ENCODE peak calls at places on chromosomes 1 and 21, in six cellular contexts. R, F, B, O, Y and L are unnamed samples. For H3K27me3 and H3K4me1, the result is how much of the 10 kb centered on the place peaks cover.

GRCh38 chr1:94285026-94285654 is 47.8 kb upstream of the ARHGAP29 start:
- DNase-seq in B (no peak), F (no peak), Y (peak), R (no peak), O (no peak), L (no peak)

GRCh38 chr1:90773812-90774211 is 56.7 kb upstream of the BARHL2 start:
- DNase-seq in F (no peak), B (no peak), O (no peak), Y (no peak), R (no peak), L (no peak)

GRCh38 chr1:165257969-165258459 is 98.5 kb downstream of the LMX1A start:
- DNase-seq in Y (peak), R (no peak), F (peak), O (peak), B (peak), L (peak)

GRCh38 chr1:107750364-107750959 is 214.5 kb downstream of the VAV3 start:
- DNase-seq in O (peak), R (no peak), F (peak), B (peak), Y (peak), L (peak)

GRCh38 chr1:210669951-210670350 is 341.2 kb downstream of the HHAT start:
- DNase-seq in B (no peak), R (no peak), F (no peak), Y (no peak), O (no peak), L (no peak)

GRCh38 chr1:16946646-16947045 is 24.9 kb downstream of the CROCC start:
- DNase-seq in F (no peak), R (no peak), O (no peak), Y (no peak), B (no peak), L (no peak)

GRCh38 chr1:217062566-217062965 is 339.3 kb upstream of the ESRRG start:
- DNase-seq in R (no peak), Y (no peak), B (no peak), O (no peak), F (no peak), L (no peak)

GRCh38 chr1:42784547-42784945 is 245 bp upstream of the TMEM269 start:
- DNase-seq in F (no peak), B (no peak), R (no peak), O (no peak), Y (no peak), L (no peak)

GRCh38 chr1:43509740-43510375 is 20.8 kb upstream of the PTPRF start:
- DNase-seq in O (no peak), Y (no peak), B (no peak), R (no peak), F (no peak), L (peak)

GRCh38 chr1:84757301-84757700 is 67.0 kb upstream of the SSX2IP start:
- DNase-seq in O (no peak), Y (no peak), F (no peak), B (no peak), R (no peak), L (no peak)

GRCh38 chr1:113998361-113998760 is 19.1 kb downstream of the OLFML3 start:
- DNase-seq in B (no peak), R (no peak), Y (peak), O (no peak), F (no peak), L (no peak)

GRCh38 chr1:61636392-61636791 is 88.5 kb downstream of the TM2D1 start:
- DNase-seq in B (no peak), O (no peak), R (no peak), F (no peak), Y (no peak), L (no peak)

DNA sequence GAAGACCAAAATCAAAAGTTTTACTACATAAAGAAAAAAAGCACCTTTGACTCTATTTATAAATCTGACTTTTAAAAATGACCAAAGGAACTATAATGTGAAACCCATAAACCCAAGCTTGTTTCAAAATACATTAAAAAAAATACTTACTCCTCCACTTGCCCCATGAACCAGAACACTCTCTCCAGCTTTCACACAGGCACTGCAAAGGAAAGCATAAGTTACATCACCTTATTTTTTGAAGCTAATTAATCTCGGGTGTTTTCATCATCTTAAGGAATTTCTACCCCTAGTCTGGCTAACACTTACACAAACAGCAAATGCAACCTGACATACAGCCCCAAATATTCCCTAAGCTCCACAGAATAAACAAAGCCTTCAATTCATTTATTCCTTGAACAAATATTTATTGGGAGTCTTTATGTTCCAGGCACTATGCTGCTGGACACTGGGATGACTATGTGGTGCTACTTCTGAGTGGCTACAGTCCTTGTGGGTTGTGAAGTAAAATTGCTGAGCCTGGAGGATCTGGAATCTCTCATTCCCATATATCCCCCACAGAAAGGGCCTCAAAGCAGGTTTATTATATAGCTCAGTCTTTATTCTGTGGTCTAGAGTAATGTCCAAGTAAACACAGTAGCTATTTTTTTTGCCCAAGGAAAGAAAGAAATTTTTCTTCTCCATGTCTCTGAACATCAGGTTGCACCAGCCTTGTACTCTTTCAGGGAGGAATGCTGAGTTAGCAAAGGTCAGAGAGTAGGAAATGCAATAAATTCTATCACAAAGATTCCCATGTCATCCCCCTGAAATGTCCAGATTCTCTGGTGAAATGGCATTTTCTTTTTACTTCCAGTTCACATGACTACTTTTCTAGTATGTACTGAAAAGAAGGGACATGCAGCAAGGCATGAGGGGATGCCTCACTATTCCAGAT is 18.2 kb downstream of the CRYZ start:
- DNase-seq in B (no peak), F (no peak), Y (peak), O (no peak), R (no peak), L (no peak)
- H3K27me3 ChIP-seq in B (under half), F (under half), Y (under half), O (under half), R (under half), L (under half)

GRCh38 chr1:30526652-30527345 is 196.6 kb downstream of the MATN1 start:
- DNase-seq in F (no peak), R (no peak), B (no peak), O (no peak), Y (no peak), L (no peak)
- H3K27ac ChIP-seq in F (no peak), R (no peak), B (no peak), O (peak), Y (no peak), L (no peak)

GRCh38 chr1:207806531-207807394 is 54.9 kb downstream of the CD46 start:
- DNase-seq in F (no peak), R (no peak), Y (peak), O (no peak), B (no peak), L (no peak)
- H3K4me1 ChIP-seq in F (under half), R (under half), Y (under half), O (under half), B (under half), L (under half)

GRCh38 chr21:20946701-20947100 is 51.5 kb upstream of the NCAM2 start:
- DNase-seq in F (no peak), O (no peak), B (no peak), R (no peak), Y (no peak), L (no peak)

GRCh38 chr21:20942523-20942922 is 55.7 kb upstream of the NCAM2 start:
- DNase-seq in B (no peak), O (no peak), R (no peak), F (no peak), Y (no peak), L (no peak)

DNA sequence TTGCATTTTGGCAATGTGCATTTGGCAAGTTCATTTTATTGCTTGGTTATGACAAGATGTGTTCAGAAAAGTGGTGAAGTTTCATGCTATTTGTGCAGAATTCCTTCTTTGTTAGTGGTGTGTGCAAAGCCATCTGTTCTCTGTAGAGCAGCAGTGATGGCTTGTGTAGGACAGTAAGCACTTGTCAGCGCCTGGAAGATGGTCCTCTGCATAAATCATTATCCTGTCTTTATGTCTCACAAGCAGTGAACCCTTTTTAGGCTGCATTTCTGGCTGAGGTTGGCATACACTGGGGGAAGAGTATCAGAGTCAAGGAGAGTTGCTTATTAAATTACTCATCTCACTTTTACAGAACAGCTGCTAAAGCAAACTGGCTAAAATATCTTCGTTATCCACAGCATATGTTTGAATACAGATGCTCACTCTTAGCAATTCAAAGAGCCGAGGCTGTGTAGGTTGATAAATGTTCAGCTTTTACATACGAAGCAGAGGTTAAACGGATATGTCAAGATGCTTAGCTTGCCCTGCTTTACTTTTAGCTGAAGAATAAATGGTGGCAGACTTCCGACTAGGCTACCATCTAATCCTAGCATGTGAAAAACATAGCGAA is 54.6 kb upstream of the NCAM2 start:
- DNase-seq in R (no peak), O (no peak), B (no peak), F (no peak), Y (no peak), L (no peak)
- H3K27me3 ChIP-seq in R (under half), O (under half), B (under half), F (under half), Y (under half), L (under half)

GRCh38 chr1:67771152-67771551 is 62.1 kb downstream of the GNG12 start:
- DNase-seq in B (no peak), Y (peak), F (no peak), R (no peak), O (no peak), L (no peak)

GRCh38 chr1:67768480-67768879 is 64.8 kb downstream of the GNG12 start:
- DNase-seq in R (no peak), B (no peak), O (no peak), F (no peak), Y (no peak), L (no peak)

GRCh38 chr1:67767103-67767502 is 66.2 kb downstream of the GNG12 start:
- DNase-seq in R (no peak), B (no peak), Y (no peak), F (no peak), O (no peak), L (no peak)

GRCh38 chr1:67771776-67772175 is 61.5 kb downstream of the GNG12 start:
- DNase-seq in Y (no peak), B (no peak), R (no peak), F (no peak), O (no peak), L (no peak)

DNA sequence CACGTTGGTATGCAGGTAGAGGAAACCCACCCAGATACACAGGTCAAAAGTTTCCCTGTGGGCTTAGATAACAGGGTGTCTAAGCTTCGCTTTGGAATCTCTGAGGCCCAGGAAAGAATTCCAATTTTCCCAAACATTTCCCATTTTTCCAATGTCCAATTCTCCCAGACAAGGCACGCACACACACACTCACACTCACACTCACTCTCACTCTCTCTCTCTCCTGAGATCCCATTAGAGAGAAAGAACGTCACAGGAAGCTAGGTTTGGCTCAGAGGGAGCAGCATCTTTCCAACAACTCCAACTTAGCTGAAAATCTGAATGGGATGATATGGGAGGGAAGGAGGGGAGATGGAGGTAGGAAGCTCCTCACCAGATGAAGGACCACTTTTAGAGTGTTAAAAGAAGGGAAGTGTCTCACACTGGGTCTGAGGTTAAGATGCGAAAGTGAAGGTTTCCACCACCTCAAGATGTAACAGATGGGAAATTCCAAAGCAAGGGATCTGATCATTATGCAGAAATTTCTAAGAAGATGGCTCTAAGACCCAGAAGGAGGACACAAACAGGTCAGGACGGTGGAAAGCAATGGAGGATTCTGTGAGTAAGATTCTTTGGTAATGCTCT is 63.5 kb downstream of the GNG12 start:
- DNase-seq in Y (no peak), O (no peak), B (no peak), R (no peak), F (no peak), L (no peak)
- H3K27ac ChIP-seq in Y (no peak), O (no peak), B (no peak), R (no peak), F (no peak), L (no peak)

GRCh38 chr1:206682111-206682510 is 2.6 kb upstream of the MAPKAPK2 start:
- DNase-seq in F (no peak), Y (no peak), B (no peak), R (no peak), O (no peak), L (no peak)
- H3K4me1 ChIP-seq in F (under half), Y (under half), B (under half), R (under half), O (under half), L (under half)

GRCh38 chr1:184637664-184638063 is 117.0 kb downstream of the EDEM3 start:
- DNase-seq in R (no peak), F (no peak), Y (no peak), O (no peak), B (no peak), L (no peak)
- H3K27me3 ChIP-seq in R (under half), F (under half), Y (under half), O (under half), B (under half), L (under half)

GRCh38 chr1:230086152-230086551 is 19.1 kb downstream of the GALNT2 start:
- DNase-seq in R (no peak), B (no peak), O (no peak), F (no peak), Y (no peak), L (no peak)
- H3K27ac ChIP-seq in R (no peak), B (no peak), O (no peak), F (peak), Y (peak), L (no peak)